ENCODE peak calls at places on chromosome 3, in nine cellular contexts. P is occipital lobe; C is activated CD4-positive, alpha-beta T cell treated with anti-CD3 and anti-CD28 coated beads, Interleukin-2, amount 50 U/mL, for 1 hour; N is memory B cell; S is CD4-positive, alpha-beta T cell; D is mucosa of gallbladder; A is activated T-helper 2 cell treated with anti-CD3 and anti-CD28 coated beads, Interferon-gamma antibody, Interleukin-2, Interleukin-4, amounts not matched to agents 10 μg/mL and 5 μg/mL and 100 μg/mL, durations not matched to agents 14 hours and 24 hours and 36 hours; Y is AG08396; H is stimulated activated naive CD8-positive, alpha-beta T cell treated with anti-CD3 and anti-CD28 coated beads, Interleukin-15, Interleukin-2, amounts not matched to agents 100 U/mL and 50 U/mL, for 24 hours. G is an unnamed sample.

GRCh38 chr3:52126500-52126899 is 27.7 kb downstream of the POC1A start:
- DNase-seq in D (no peak), A (no peak), P (no peak), H (no peak), S (no peak), C (no peak), N (no peak), Y (no peak), G (no peak)

GRCh38 chr3:36496734-36497133 is 116.4 kb downstream of the STAC start:
- DNase-seq in A (no peak), D (no peak), Y (peak), C (no peak), N (no peak), H (no peak), S (no peak), P (no peak), G (no peak)

GRCh38 chr3:17038141-17038540 is 153.4 kb downstream of the PLCL2 start:
- DNase-seq in P (no peak), Y (no peak), S (no peak), C (no peak), H (no peak), A (no peak), D (no peak), N (no peak), G (no peak)

GRCh38 chr3:71582612-71583568 is 638 bp downstream of the FOXP1 start:
- DNase-seq in P (peak), H (peak), S (peak), C (peak), N (peak), D (peak), A (peak), Y (peak), G (peak)

GRCh38 chr3:115830764-115831395 is 207.6 kb downstream of the GAP43 start:
- DNase-seq in N (no peak), S (no peak), H (no peak), C (no peak), D (no peak), A (no peak), Y (no peak), P (no peak), G (no peak)

GRCh38 chr3:171966533-171967136 is 72.7 kb upstream of the FNDC3B start:
- DNase-seq in S (no peak), A (no peak), Y (no peak), C (no peak), P (no peak), H (no peak), N (no peak), D (no peak), G (no peak)

GRCh38 chr3:58484049-58484721 is 7.7 kb upstream of the KCTD6 start:
- DNase-seq in N (no peak), C (no peak), P (no peak), H (no peak), Y (no peak), S (no peak), A (no peak), D (no peak), G (no peak)

GRCh38 chr3:72655758-72656157 is 192.5 kb downstream of the SHQ1 start:
- DNase-seq in D (no peak), C (no peak), S (no peak), A (no peak), H (no peak), Y (no peak), P (no peak), N (no peak), G (no peak)

GRCh38 chr3:49343163-49343562 is 3.3 kb upstream of the USP4 start:
- DNase-seq in D (no peak), H (no peak), N (no peak), A (no peak), Y (no peak), S (no peak), P (no peak), C (no peak), G (no peak)

GRCh38 chr3:15638193-15638890 is 36.8 kb downstream of the BTD start:
- DNase-seq in D (no peak), A (no peak), C (no peak), H (no peak), N (no peak), S (no peak), P (no peak), Y (no peak), G (no peak)

GRCh38 chr3:178028933-178029332 is 507.3 kb upstream of the KCNMB2 start:
- DNase-seq in H (no peak), A (no peak), C (no peak), P (no peak), Y (no peak), N (no peak), S (no peak), D (no peak), G (no peak)

GRCh38 chr3:28240440-28240839 is 979 bp upstream of the CMC1 start:
- DNase-seq in N (no peak), C (no peak), D (no peak), Y (no peak), A (no peak), S (no peak), H (no peak), P (no peak), G (no peak)

GRCh38 chr3:99755831-99756230 is 61.8 kb upstream of the CMSS1 start:
- DNase-seq in A (no peak), S (no peak), C (no peak), D (no peak), P (no peak), H (no peak), N (no peak), Y (no peak), G (no peak)

GRCh38 chr3:143668924-143669790 is 179.1 kb downstream of the SLC9A9 start:
- DNase-seq in N (no peak), H (no peak), D (no peak), Y (no peak), S (no peak), C (no peak), A (no peak), P (no peak), G (no peak)